ENCODE peak calls at places on chromosomes 16 and 17, in four cellular contexts. P is WTC11, S is GM12878, N is HepG2. T is an unnamed sample.

GRCh38 chr17:45437461-45438283 is 5.0 kb upstream of the ARHGAP27 start:
- DNase-seq in P (no peak), S (no peak), N (no peak), T (no peak)

GRCh38 chr16:53129281-53130192 is 74.7 kb downstream of the CHD9 start:
- DNase-seq in P (peak), S (no peak), N (peak), T (peak)

GRCh38 chr16:83701494-83701893 is 106.3 kb upstream of the HSBP1 start:
- DNase-seq in P (peak), S (no peak), N (peak), T (peak)

GRCh38 chr17:73829676-73830280 is 185.5 kb upstream of the SDK2 start:
- DNase-seq in P (no peak), S (no peak), N (no peak), T (no peak)

GRCh38 chr16:86685071-86685470 is 106.7 kb downstream of the FOXL1 start:
- DNase-seq in P (no peak), S (no peak), N (no peak), T (no peak)

GRCh38 chr17:75875182-75875939 is 3.0 kb downstream of the TRIM47 start:
- DNase-seq in P (no peak), S (no peak), N (no peak), T (no peak)

GRCh38 chr16:84058211-84058610 is 15.6 kb upstream of the SLC38A8 start:
- DNase-seq in P (no peak), S (no peak), N (no peak), T (no peak)

GRCh38 chr17:8189711-8190477 is at the start of gene BORCS6:
- DNase-seq in P (peak), S (peak), N (peak), T (peak)

GRCh38 chr16:86680137-86680536 is 101.8 kb downstream of the FOXL1 start:
- DNase-seq in P (no peak), S (no peak), N (no peak), T (no peak)

GRCh38 chr17:82859431-82860403 is 19.9 kb upstream of the ZNF750 start:
- DNase-seq in P (no peak), S (peak), N (peak), T (peak)

GRCh38 chr17:76461765-76462555 is 5.4 kb upstream of the AANAT start:
- DNase-seq in P (no peak), S (no peak), N (no peak), T (no peak)

GRCh38 chr16:69131167-69131748 is 1.1 kb downstream of the CHTF8 start:
- DNase-seq in P (no peak), S (no peak), N (no peak), T (peak)

GRCh38 chr16:23858496-23859062 is 22.8 kb downstream of the PRKCB start:
- DNase-seq in P (no peak), S (no peak), N (no peak), T (no peak)

GRCh38 chr17:49926886-49927285 is 42.1 kb upstream of the DLX4 start:
- DNase-seq in P (no peak), S (no peak), N (no peak), T (peak)

GRCh38 chr16:3578121-3578520 is 918 bp upstream of the NLRC3 start:
- DNase-seq in P (no peak), S (peak), N (no peak), T (no peak)

GRCh38 chr17:67139784-67140665 is 95.7 kb downstream of the CACNG1 start:
- DNase-seq in P (peak), S (no peak), N (peak), T (no peak)

GRCh38 chr17:67433248-67433924 is 56.3 kb downstream of the PITPNC1 start:
- DNase-seq in P (no peak), S (no peak), N (no peak), T (no peak)

GRCh38 chr16:58448890-58449289 is 51.1 kb upstream of the NDRG4 start:
- DNase-seq in P (no peak), S (no peak), N (peak), T (no peak)

GRCh38 chr17:32828822-32829221 is 48.1 kb downstream of the MYO1D start:
- DNase-seq in P (no peak), S (no peak), N (no peak), T (no peak)

GRCh38 chr17:4497101-4497824 is 1.4 kb upstream of the SPNS2 start:
- DNase-seq in P (no peak), S (peak), N (no peak), T (no peak)

GRCh38 chr17:77842148-77842905 is 116.2 kb upstream of the TNRC6C start:
- DNase-seq in P (peak), S (no peak), N (no peak), T (no peak)

GRCh38 chr17:44221072-44221861 is 1.8 kb upstream of the UBTF start:
- DNase-seq in P (peak), S (no peak), N (peak), T (peak)

GRCh38 chr16:8866884-8867482 is 1.8 kb downstream of the CARHSP1 start:
- DNase-seq in P (no peak), S (no peak), N (no peak), T (no peak)

GRCh38 chr17:67434061-67434525 is 57.0 kb downstream of the PITPNC1 start:
- DNase-seq in P (no peak), S (no peak), N (no peak), T (no peak)

GRCh38 chr17:67322039-67322787 is 44.2 kb downstream of the PSMD12 start:
- DNase-seq in P (peak), S (no peak), N (no peak), T (no peak)

GRCh38 chr17:11404431-11404830 is 163.4 kb downstream of the SHISA6 start:
- DNase-seq in P (no peak), S (no peak), N (no peak), T (no peak)

DNA sequence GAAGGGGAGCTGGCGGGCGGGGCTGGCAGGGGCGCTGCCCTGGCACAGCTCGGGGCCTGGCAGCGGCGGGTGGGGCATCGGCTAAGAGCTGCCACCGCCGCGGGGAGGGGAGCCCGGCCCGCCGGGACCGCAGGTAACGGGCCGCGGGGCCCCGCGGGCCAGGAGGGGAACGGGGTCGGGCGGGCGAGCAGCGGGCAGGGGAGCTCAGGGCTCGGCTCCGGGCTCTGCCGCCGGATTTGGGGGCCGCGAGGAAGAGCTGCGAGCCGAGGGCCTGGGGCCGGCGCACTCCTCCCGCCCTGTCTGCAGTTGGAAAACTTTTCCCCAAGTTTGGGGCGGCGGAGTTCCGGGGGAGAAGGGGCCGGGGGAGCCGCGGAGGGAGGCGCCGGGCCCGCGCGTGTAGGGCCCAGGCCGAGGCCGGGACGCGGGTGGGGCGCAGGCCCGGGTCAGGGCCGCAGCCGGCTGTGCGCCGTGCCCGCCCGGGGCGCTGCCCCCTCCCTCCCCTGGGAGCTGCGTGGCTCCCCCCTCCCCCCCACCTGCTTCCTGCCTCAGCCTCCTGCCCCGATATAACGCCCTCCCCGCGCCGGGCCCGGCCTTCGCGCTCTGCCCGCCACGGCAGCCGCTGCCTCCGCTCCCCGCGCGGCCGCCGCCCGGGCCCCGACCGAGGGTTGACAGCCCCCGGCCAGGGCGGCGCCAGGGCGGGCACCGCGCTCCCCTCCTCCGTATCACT is 754 bp downstream of the HIC1 start:
- DNase-seq in P (no peak), S (no peak), N (no peak), T (no peak)
- TF ChIP-seq CREM in P (no peak), S (no peak), N (no peak), T (no peak)

DNA sequence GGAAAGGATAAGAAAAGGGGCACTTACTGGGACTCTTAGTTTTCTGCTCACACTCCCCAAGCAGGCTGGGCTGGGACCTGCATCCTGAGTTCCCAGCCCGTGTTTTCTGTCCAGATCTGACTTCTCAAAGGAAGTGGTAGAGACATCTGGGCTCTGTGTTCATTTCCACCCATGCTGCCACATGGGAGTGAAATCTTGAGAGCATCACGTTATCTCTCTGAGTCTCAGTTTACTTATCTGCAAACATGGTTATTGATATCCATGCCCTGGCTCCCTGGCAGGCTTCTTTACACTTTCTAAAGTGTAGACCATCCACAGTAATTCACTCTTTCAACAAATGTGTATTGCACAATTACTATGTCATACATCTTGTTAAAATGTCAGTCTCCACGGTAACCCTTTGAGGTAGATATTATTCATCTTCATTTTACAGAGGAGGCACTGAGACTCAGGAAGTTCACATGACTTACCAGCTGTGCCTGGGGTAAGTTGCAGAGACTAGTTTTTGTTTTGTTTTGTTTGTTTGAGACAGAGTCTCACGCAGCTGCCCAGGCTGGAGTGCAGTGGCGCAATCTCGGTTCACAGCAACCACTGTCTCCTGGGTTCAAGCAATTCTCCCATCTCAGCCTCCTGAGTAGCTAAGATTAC is 3.4 kb downstream of the ZNF688 start:
- DNase-seq in P (no peak), S (peak), N (peak), T (no peak)
- TF ChIP-seq CREM in P (no peak), S (peak), N (no peak), T (no peak)

GRCh38 chr17:56099649-56100048 is 53.6 kb upstream of the ANKFN1 start:
- DNase-seq in P (no peak), S (no peak), N (no peak), T (no peak)

GRCh38 chr17:56098746-56099145 is 54.5 kb upstream of the ANKFN1 start:
- DNase-seq in P (no peak), S (no peak), N (no peak), T (no peak)

GRCh38 chr17:56096026-56096807 is 57.1 kb upstream of the ANKFN1 start:
- DNase-seq in P (no peak), S (no peak), N (no peak), T (no peak)
- TF ChIP-seq CREM in P (no peak), S (no peak), N (no peak), T (no peak)

GRCh38 chr16:19486744-19487325 is 35.1 kb downstream of the GDE1 start:
- DNase-seq in P (no peak), S (no peak), N (no peak), T (peak)
- TF ChIP-seq CREM in P (no peak), S (no peak), N (no peak), T (no peak)

DNA sequence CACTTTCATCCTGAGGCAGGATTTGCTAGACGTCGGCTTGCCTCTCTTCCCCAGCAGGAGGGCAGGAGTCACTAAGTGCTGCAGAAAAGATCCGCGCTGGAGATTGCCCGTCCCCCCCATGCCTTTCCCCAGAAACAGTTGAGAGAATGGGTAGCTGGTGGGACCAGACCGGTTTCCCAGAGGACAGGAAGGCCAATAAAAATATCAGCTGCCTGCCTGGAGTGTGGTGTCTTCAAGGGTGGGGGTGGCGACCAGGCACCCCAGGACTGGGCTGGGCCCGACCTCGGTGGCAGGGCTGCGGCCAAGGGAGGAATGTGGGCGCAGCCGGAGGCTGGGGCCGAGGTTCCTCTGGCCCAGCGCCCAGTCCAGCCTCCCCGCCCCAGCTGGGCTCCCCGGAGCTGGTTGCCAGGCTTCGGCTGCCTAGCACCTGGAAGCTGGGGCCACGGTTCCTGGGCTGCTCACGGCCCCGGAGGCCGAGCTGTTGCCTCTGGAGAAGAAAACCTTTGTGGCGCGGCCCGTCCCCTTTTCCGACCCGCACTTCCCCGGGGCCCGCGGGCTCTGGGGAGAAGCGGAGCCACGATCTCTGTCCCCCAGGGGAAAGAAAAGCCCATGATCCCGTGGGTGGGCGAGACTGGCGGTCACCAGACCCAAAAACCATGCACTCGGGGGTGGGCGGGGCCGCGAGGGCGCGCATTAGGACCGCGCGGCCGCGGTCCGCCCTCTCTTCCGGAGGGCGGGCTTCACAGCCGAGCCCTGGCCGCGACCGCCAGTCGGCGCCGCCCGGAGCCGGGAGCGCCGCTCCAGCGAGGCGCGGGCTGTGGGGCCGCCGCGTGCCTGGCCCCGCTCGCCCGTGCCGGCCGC is at the start of gene TRAF4:
- DNase-seq in P (peak), S (no peak), N (peak), T (peak)
- TF ChIP-seq CREM in P (peak), S (no peak), N (no peak), T (peak)

GRCh38 chr17:47884427-47884740 is 11.7 kb upstream of the SP2 start:
- DNase-seq in P (no peak), S (no peak), N (no peak), T (no peak)

GRCh38 chr17:47882695-47883588 is 13.1 kb upstream of the SP2 start:
- DNase-seq in P (no peak), S (no peak), N (no peak), T (no peak)

GRCh38 chr17:47882247-47882646 is 13.8 kb upstream of the SP2 start:
- DNase-seq in P (no peak), S (no peak), N (no peak), T (no peak)

GRCh38 chr17:47884905-47885735 is 10.9 kb upstream of the SP2 start:
- DNase-seq in P (no peak), S (no peak), N (no peak), T (no peak)

DNA sequence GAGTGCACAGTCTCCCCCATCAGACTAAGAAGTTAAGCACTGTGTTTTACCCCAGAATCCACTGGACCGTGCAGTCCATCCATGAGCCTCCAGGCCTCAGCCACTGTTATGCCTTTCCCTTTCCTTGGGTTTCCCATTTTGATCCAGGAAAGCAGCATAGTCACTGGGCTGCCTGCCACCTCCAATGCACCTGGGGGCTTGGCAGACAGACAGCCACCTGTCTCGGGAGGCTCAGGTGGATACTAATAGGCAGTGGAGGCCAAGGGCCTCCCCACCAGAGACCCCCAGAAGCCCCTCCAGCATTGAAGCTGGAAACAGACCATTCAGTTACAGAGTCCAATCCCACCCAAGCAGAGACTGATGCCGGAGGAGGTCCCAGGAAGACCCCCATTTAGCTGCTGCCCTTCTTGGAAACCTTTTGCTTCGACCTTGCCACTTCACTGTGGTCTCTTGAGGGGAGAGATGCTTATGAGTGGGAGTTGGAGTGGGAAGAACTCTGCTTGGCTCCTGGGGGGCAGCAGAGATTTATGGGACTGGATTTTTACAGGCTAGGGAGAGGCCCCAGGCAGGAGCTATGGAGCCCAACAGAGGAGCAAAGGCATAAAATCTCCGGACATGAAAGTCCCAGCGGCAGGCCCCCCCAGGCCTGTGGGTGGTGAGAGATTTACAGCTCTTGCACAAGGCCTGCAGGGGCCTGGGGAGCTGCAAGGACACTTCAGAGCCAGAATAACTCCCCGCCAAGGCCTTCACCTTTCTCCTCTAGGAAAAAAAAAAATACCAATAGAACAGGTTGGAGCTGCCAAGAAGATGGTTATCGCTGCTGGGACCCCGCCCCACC is 12.2 kb upstream of the SP2 start:
- DNase-seq in P (no peak), S (no peak), N (no peak), T (no peak)
- TF ChIP-seq CREM in P (no peak), S (no peak), N (no peak), T (no peak)

GRCh38 chr16:770411-770810 is 9.9 kb downstream of the MSLN start:
- DNase-seq in P (no peak), S (no peak), N (no peak), T (no peak)

GRCh38 chr16:767743-768235 is 7.3 kb downstream of the MSLN start:
- DNase-seq in P (no peak), S (no peak), N (no peak), T (no peak)

GRCh38 chr16:769934-770333 is 9.4 kb downstream of the MSLN start:
- DNase-seq in P (no peak), S (no peak), N (no peak), T (no peak)

GRCh38 chr16:768428-768827 is 7.9 kb downstream of the MSLN start:
- DNase-seq in P (no peak), S (no peak), N (no peak), T (no peak)

GRCh38 chr16:769201-769769 is 8.8 kb downstream of the MSLN start:
- DNase-seq in P (no peak), S (no peak), N (no peak), T (no peak)
- TF ChIP-seq CREM in P (no peak), S (no peak), N (no peak), T (no peak)

DNA sequence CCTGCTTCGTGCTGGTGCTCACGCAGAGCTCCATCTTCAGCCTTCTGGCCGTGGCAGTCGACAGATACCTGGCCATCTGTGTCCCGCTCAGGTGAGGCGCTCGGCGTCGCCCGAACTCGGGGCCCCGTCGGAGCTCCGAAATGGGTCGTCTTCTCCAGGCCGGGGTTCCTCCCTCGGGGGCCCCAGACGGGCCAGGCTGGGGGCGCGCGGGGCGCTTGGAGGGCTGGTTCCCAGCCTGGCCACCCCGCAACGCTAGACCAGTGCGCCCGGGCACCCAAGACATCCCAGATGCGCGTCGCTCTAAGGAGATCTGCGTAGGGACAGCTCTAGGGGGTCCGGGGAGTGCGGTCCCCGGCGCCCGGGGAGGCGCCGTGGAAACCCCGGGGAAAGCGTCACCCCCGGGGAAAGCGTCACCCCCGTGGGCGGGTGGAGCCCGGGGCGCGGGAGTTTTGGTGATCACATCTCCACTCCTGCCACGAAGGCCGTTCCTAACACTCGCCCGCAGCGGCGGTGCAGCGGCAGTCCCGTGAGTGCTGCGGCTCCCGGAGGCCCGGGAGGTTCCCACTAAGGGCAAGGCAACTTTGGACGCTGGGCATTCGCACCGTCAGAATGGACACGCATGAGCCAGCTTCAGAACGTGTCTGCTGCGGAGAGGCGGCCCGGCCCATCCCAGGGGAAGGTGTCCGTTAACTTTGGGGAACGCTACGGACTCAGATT is 721 bp downstream of the ADORA2B start:
- DNase-seq in P (peak), S (no peak), N (no peak), T (peak)
- TF ChIP-seq CREM in P (no peak), S (no peak), N (no peak), T (no peak)

T was measured in K562.